ENCODE peak calls at places on chromosome 15, in seven cellular contexts. D, I, X, H, S, O and L are unnamed samples.

GRCh38 chr15:94912760-94913159 is 681.4 kb downstream of the MCTP2 start:
- DNase-seq in D (no peak), I (no peak), X (no peak), H (no peak), S (no peak), O (no peak), L (no peak)

GRCh38 chr15:60172147-60172546 is 168.0 kb downstream of the FOXB1 start:
- DNase-seq in D (no peak), I (no peak), X (no peak), H (no peak), S (no peak), O (no peak), L (no peak)

GRCh38 chr15:47819158-47819557 is 101.9 kb downstream of the SEMA6D start:
- DNase-seq in D (no peak), I (no peak), X (no peak), H (no peak), S (no peak), O (no peak), L (no peak)

GRCh38 chr15:31427411-31427810 is 100.8 kb downstream of the KLF13 start:
- DNase-seq in D (no peak), I (no peak), X (no peak), H (no peak), S (no peak), O (no peak), L (no peak)

GRCh38 chr15:91113036-91113435 is 13.0 kb downstream of the SV2B start:
- DNase-seq in D (no peak), I (no peak), X (no peak), H (no peak), S (no peak), O (no peak), L (no peak)

GRCh38 chr15:23467110-23467600 is 20.1 kb upstream of the GOLGA6L2 start:
- DNase-seq in D (no peak), I (peak; percentile 56), X (no peak), H (peak; percentile 14), S (no peak), O (no peak), L (peak; percentile 16)

GRCh38 chr15:62561572-62561970 is 396.5 kb upstream of the C2CD4B start:
- DNase-seq in D (no peak), I (no peak), X (no peak), H (no peak), S (no peak), O (no peak), L (no peak)

GRCh38 chr15:95442107-95442719 is 888.3 kb upstream of the NR2F2 start:
- DNase-seq in D (no peak), I (no peak), X (no peak), H (no peak), S (no peak), O (no peak), L (no peak)

GRCh38 chr15:64599226-64599625 is 138.8 kb downstream of the ZNF609 start:
- DNase-seq in D (no peak), I (no peak), X (no peak), H (no peak), S (no peak), O (no peak), L (no peak)

GRCh38 chr15:65060641-65061397 is 7.0 kb downstream of the RASL12 start:
- DNase-seq in D (no peak), I (no peak), X (no peak), H (no peak), S (no peak), O (no peak), L (no peak)

GRCh38 chr15:89003865-89004725 is 84.2 kb upstream of the ABHD2 start:
- DNase-seq in D (no peak), I (peak; percentile 45), X (peak; percentile 26), H (peak; percentile 11), S (no peak), O (no peak), L (peak; percentile 36)

GRCh38 chr15:92586383-92586910 is 69.1 kb downstream of the FAM174B start:
- DNase-seq in D (no peak), I (no peak), X (no peak), H (no peak), S (no peak), O (no peak), L (no peak)

GRCh38 chr15:93001881-93002280 is 87.1 kb downstream of the RGMA start:
- DNase-seq in D (no peak), I (no peak), X (no peak), H (peak; percentile 16), S (no peak), O (no peak), L (no peak)

GRCh38 chr15:73244333-73244732 is 124.4 kb downstream of the HCN4 start:
- DNase-seq in D (no peak), I (peak; percentile 24), X (no peak), H (peak; percentile 27), S (no peak), O (no peak), L (peak; percentile 18)

GRCh38 chr15:71329509-71330260 is 214.4 kb downstream of the THSD4 start:
- DNase-seq in D (no peak), I (no peak), X (peak; percentile 31), H (no peak), S (no peak), O (peak; percentile 75), L (no peak)

DNA sequence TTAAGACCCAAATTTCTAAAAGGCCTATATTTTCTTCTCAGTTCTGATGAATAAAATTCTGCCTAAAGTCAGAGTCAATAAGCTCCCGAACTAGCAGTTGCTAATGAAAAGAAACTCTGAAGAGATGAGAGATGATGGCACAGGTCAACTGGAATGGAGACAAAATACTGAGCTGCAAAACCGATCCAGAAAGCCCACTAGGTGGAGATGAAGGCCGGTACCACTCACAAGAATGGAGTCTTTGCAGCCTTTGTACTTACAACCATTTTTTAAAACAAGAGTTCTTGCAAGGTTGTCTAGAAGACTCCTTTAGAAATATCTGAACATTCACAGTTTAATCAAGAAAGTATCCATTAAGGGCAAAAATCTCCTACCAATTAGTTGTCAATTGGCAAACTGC is 119.9 kb upstream of the TJP1 start:
- DNase-seq in D (no peak), I (no peak), X (no peak), H (no peak), S (no peak), O (no peak), L (no peak)
- TF ChIP-seq CTCF in D (peak; percentile 23), I (no peak), X (no peak), H (peak; percentile 11), S (no peak), O (no peak), L (no peak)

DNA sequence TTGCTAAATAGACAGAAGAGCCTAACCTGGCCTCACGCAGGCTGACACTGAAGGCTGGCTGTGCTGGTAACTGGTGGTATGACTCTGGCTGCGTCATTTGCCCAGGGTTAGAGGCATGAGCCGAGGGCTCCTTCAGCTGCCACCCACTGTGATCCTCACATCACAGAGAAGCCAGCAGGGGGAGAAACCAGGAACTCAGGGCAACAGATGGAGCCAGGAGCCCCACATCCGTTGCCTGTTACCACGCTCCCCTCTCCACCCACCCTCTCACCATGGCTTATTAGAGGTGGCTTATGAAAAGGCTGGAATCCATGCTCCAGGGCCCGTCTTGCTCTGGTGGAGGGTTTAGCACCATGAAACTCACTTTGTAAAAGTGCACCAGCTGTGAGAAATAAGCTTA is 60.7 kb downstream of the ASB7 start:
- DNase-seq in D (no peak), I (no peak), X (no peak), H (no peak), S (no peak), O (no peak), L (no peak)
- TF ChIP-seq CTCF in D (no peak), I (no peak), X (no peak), H (peak; percentile 30), S (no peak), O (no peak), L (no peak)

GRCh38 chr15:84880007-84880406 is 4.5 kb upstream of the SLC28A1 start:
- DNase-seq in D (no peak), I (no peak), X (no peak), H (no peak), S (no peak), O (no peak), L (no peak)

GRCh38 chr15:84879088-84879780 is 5.2 kb upstream of the SLC28A1 start:
- DNase-seq in D (no peak), I (no peak), X (no peak), H (no peak), S (no peak), O (no peak), L (no peak)

GRCh38 chr15:84876269-84876668 is 8.2 kb upstream of the SLC28A1 start:
- DNase-seq in D (no peak), I (no peak), X (no peak), H (no peak), S (no peak), O (no peak), L (no peak)

GRCh38 chr15:84880822-84881519 is 3.5 kb upstream of the SLC28A1 start:
- DNase-seq in D (no peak), I (no peak), X (no peak), H (no peak), S (no peak), O (no peak), L (no peak)

DNA sequence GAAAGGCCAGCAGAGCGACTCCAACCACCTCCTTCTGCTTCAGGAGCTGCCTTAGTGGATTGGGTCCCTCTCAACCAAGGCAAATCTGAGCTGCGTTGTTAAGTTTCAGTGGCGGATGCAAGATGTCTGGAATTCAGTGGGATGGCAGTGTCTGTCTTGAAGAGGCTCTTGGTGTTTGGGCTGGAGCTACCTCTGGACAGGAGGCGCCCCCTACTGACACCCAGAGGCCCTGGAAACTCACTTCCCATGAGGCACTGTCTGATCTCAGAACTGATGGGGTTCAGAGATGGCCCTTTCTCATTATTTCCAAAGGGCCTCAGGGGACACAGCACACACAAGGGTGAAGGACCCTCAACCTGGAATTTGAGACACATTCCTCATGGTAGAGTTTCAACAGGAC is 6.0 kb upstream of the SLC28A1 start:
- DNase-seq in D (peak; percentile 78), I (peak; percentile 77), X (peak; percentile 70), H (peak; percentile 68), S (no peak), O (peak; percentile 42), L (peak; percentile 77)
- TF ChIP-seq CTCF in D (peak; percentile 74), I (peak; percentile 71), X (peak; percentile 64), H (peak; percentile 82), S (peak; percentile 71), O (peak; percentile 67), L (peak; percentile 71)

DNA sequence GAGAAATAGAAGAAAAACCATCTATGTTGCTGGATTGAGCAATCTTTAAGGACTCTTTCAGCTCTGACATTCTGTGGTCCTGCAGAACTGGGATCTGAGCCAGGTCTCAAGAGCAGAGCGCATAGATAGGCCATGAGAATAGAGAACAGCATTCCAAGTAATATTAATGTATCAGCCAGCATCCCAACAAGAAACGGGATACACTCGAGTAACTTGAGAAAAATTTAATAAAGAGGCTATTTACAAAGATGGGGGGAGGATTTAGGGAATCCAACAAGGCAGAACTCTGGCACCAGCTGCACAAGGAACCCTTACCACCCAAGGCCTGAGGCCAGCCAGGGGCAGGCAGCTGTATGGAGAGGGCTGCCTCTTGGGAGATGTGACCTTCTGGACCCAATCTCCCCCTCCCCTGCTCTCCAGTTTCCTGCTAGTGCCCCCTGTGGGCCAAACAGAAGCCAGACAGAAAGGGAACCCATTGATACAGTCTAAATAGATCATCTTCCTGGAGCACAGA is 8.2 kb downstream of the TMOD2 start:
- DNase-seq in D (peak; percentile 62), I (no peak), X (no peak), H (no peak), S (no peak), O (no peak), L (no peak)
- TF ChIP-seq CTCF in D (no peak), I (no peak), X (no peak), H (peak; percentile 67), S (peak; percentile 25), O (no peak), L (peak; percentile 46)